ENCODE peak calls at places on chromosomes 11 and 22, in six cellular contexts. K is naive thymus-derived CD4-positive, alpha-beta T cell; U is GM12865; C is lung microvascular endothelial cell; P is brain microvascular endothelial cell; J is T-cell. V is an unnamed sample.

GRCh38 chr22:25453557-25453956 is 110.9 kb upstream of the GRK3 start:
- DNase-seq in K (no peak), U (no peak), C (no peak), P (no peak), J (no peak), V (no peak)

GRCh38 chr11:134360050-134360835 is 28.5 kb downstream of the GLB1L2 start:
- DNase-seq in K (peak), U (peak), C (peak), P (peak), J (peak), V (peak)

GRCh38 chr11:118514103-118514502 is 13.2 kb upstream of the TTC36 start:
- DNase-seq in K (no peak), U (no peak), C (peak), P (no peak), J (no peak), V (peak)

GRCh38 chr11:85779956-85780640 is 30.8 kb downstream of the SYTL2 start:
- DNase-seq in K (no peak), U (no peak), C (no peak), P (no peak), J (no peak), V (no peak)

GRCh38 chr22:38327805-38328204 is 10.6 kb upstream of the CSNK1E start:
- DNase-seq in K (no peak), U (no peak), C (peak), P (no peak), J (no peak), V (no peak)

GRCh38 chr22:35591696-35592417 is 25.3 kb downstream of the MB start:
- DNase-seq in K (no peak), U (no peak), C (no peak), P (no peak), J (no peak), V (no peak)

GRCh38 chr11:134700101-134700640 is 288.1 kb upstream of the B3GAT1 start:
- DNase-seq in K (no peak), U (no peak), C (no peak), P (no peak), J (no peak), V (no peak)

GRCh38 chr11:130146797-130147196 is 12.8 kb upstream of the ST14 start:
- DNase-seq in K (peak), U (peak), C (peak), P (no peak), J (no peak), V (peak)

GRCh38 chr11:77090373-77091111 is 12.1 kb upstream of the OMP start:
- DNase-seq in K (no peak), U (no peak), C (no peak), P (no peak), J (no peak), V (no peak)

GRCh38 chr11:26842883-26843282 is 121.0 kb upstream of the SLC5A12 start:
- DNase-seq in K (no peak), U (no peak), C (no peak), P (no peak), J (no peak), V (no peak)

V was measured in activated naive CD4-positive, alpha-beta T cell treated with anti-CD3 and anti-CD28 coated beads, Interleukin-2, amount 10 ng/mL, durations not matched to agents 7 days and 5 days.